ENCODE peak calls at places on chromosomes 11 and 22, in eight cellular contexts. R is dorsolateral prefrontal cortex, G is cardiac muscle cell, F is cardiac fibroblast, H is A549, K is neural crest cell, Z is transverse colon, U is tibial nerve. D is an unnamed sample.

GRCh38 chr22:23850136-23850611 is 7.5 kb upstream of the SLC2A11 start:
- DNase-seq in R (no peak), G (no peak), F (no peak), H (no peak), K (no peak), Z (no peak), U (no peak), D (no peak)

GRCh38 chr11:35911616-35912165 is 32.2 kb upstream of the LDLRAD3 start:
- DNase-seq in R (no peak), G (no peak), F (peak), H (no peak), K (no peak), Z (no peak), U (no peak), D (no peak)

GRCh38 chr11:5363712-5364111 is 12.4 kb downstream of the OR51B6 start:
- DNase-seq in R (no peak), G (no peak), F (no peak), H (no peak), K (no peak), Z (no peak), U (no peak), D (no peak)

GRCh38 chr11:104547996-104548661 is 350.1 kb downstream of the CASP12 start:
- DNase-seq in R (no peak), G (no peak), F (peak), H (no peak), K (no peak), Z (no peak), U (no peak), D (no peak)

GRCh38 chr11:2156416-2157182 is 4.4 kb downstream of the INS start:
- DNase-seq in R (peak), G (peak), F (peak), H (peak), K (peak), Z (peak), U (peak), D (peak)

GRCh38 chr22:38923463-38924196 is 33.8 kb upstream of the APOBEC3A start:
- DNase-seq in R (peak), G (peak), F (peak), H (peak), K (no peak), Z (peak), U (peak), D (no peak)

GRCh38 chr11:45802531-45803317 is 2.2 kb upstream of the SLC35C1 start:
- DNase-seq in R (no peak), G (no peak), F (no peak), H (no peak), K (no peak), Z (no peak), U (no peak), D (no peak)

GRCh38 chr11:13596601-13597000 is 71.9 kb upstream of the FAR1 start:
- DNase-seq in R (no peak), G (no peak), F (no peak), H (no peak), K (no peak), Z (no peak), U (no peak), D (no peak)

GRCh38 chr22:45318168-45318557 is 8.4 kb downstream of the FAM118A start:
- DNase-seq in R (peak), G (peak), F (peak), H (no peak), K (no peak), Z (peak), U (peak), D (peak)

GRCh38 chr11:91257593-91258170 is 966.9 kb upstream of the FAT3 start:
- DNase-seq in R (no peak), G (no peak), F (peak), H (no peak), K (no peak), Z (no peak), U (no peak), D (no peak)

GRCh38 chr11:71330349-71330748 is 78.0 kb upstream of the SHANK2 start:
- DNase-seq in R (no peak), G (no peak), F (no peak), H (no peak), K (no peak), Z (no peak), U (no peak), D (no peak)

GRCh38 chr11:23205156-23205871 is 345.0 kb upstream of the CCDC179 start:
- DNase-seq in R (no peak), G (no peak), F (peak), H (no peak), K (no peak), Z (no peak), U (no peak), D (no peak)

GRCh38 chr11:37786214-37786755 is 1188.2 kb upstream of the RAG2 start:
- DNase-seq in R (no peak), G (no peak), F (peak), H (no peak), K (no peak), Z (no peak), U (no peak), D (no peak)

GRCh38 chr22:39364646-39365405 is 15.0 kb downstream of the SYNGR1 start:
- DNase-seq in R (no peak), G (no peak), F (no peak), H (no peak), K (no peak), Z (no peak), U (no peak), D (no peak)

GRCh38 chr11:44624761-44625221 is 59.3 kb downstream of the CD82 start:
- DNase-seq in R (no peak), G (no peak), F (no peak), H (no peak), K (peak), Z (peak), U (no peak), D (no peak)

GRCh38 chr11:45142241-45142885 is 4.1 kb upstream of the PRDM11 start:
- DNase-seq in R (no peak), G (no peak), F (peak), H (no peak), K (no peak), Z (no peak), U (no peak), D (peak)

GRCh38 chr11:33842236-33842915 is 49.5 kb downstream of the LMO2 start:
- DNase-seq in R (no peak), G (no peak), F (no peak), H (no peak), K (no peak), Z (no peak), U (no peak), D (no peak)

GRCh38 chr11:46308632-46309419 is 31.4 kb downstream of the CREB3L1 start:
- DNase-seq in R (peak), G (peak), F (peak), H (peak), K (peak), Z (peak), U (peak), D (peak)

GRCh38 chr22:46432164-46433068 is 96.9 kb downstream of the TRMU start:
- DNase-seq in R (no peak), G (no peak), F (no peak), H (no peak), K (no peak), Z (peak), U (no peak), D (no peak)

GRCh38 chr11:64876226-64876750 is 2.1 kb downstream of the EHD1 start:
- DNase-seq in R (no peak), G (no peak), F (no peak), H (no peak), K (no peak), Z (no peak), U (no peak), D (no peak)

GRCh38 chr22:19730662-19731360 is 7.5 kb downstream of the GP1BB start:
- DNase-seq in R (peak), G (peak), F (peak), H (peak), K (peak), Z (peak), U (peak), D (peak)

GRCh38 chr11:34610324-34611041 is 10.4 kb upstream of the EHF start:
- DNase-seq in R (no peak), G (no peak), F (no peak), H (no peak), K (no peak), Z (no peak), U (no peak), D (no peak)

GRCh38 chr22:31691408-31691807 is 29.4 kb upstream of the PISD start:
- DNase-seq in R (no peak), G (no peak), F (no peak), H (no peak), K (no peak), Z (no peak), U (no peak), D (no peak)

GRCh38 chr11:65778431-65778900 is 2.3 kb downstream of the AP5B1 start:
- DNase-seq in R (no peak), G (no peak), F (no peak), H (no peak), K (no peak), Z (no peak), U (no peak), D (no peak)

GRCh38 chr11:12330491-12331231 is 46.7 kb upstream of the PARVA start:
- DNase-seq in R (peak), G (peak), F (peak), H (no peak), K (peak), Z (no peak), U (no peak), D (no peak)

GRCh38 chr22:44184006-44184405 is 3.3 kb downstream of the PARVG start:
- DNase-seq in R (no peak), G (no peak), F (no peak), H (no peak), K (no peak), Z (no peak), U (no peak), D (no peak)

GRCh38 chr11:44229664-44230063 is 80.3 kb downstream of the ALX4 start:
- DNase-seq in R (no peak), G (no peak), F (no peak), H (no peak), K (no peak), Z (no peak), U (no peak), D (no peak)

GRCh38 chr11:21625982-21626381 is 566.9 kb upstream of the ANO5 start:
- DNase-seq in R (no peak), G (no peak), F (peak), H (no peak), K (no peak), Z (peak), U (peak), D (no peak)

GRCh38 chr11:76371170-76371569 is 9.8 kb downstream of the THAP12 start:
- DNase-seq in R (no peak), G (no peak), F (peak), H (peak), K (no peak), Z (no peak), U (no peak), D (no peak)

GRCh38 chr11:76365038-76365679 is 15.8 kb downstream of the THAP12 start:
- DNase-seq in R (no peak), G (no peak), F (no peak), H (no peak), K (no peak), Z (no peak), U (no peak), D (no peak)

GRCh38 chr11:76368497-76368896 is 12.4 kb downstream of the THAP12 start:
- DNase-seq in R (no peak), G (no peak), F (no peak), H (no peak), K (no peak), Z (no peak), U (no peak), D (no peak)

DNA sequence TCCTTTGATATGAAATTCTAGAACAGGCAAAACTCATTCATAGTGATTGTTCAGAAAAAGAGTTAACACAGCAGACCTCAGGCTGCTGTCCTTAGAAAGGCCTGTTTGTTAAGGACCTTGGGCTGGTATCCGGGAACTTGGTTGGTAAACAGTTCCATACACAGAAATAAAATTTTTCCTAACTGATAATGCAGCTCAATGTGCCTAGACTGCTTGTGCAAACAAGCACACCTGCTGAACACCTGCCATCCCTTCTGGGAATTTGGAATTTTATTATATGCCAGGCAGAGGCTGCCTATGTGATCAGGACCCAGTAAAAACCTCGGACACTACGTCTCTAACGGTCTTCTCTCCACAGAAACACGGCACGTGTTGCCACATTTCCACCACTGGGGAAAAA is 11.5 kb downstream of the THAP12 start:
- DNase-seq in R (no peak), G (no peak), F (no peak), H (no peak), K (no peak), Z (peak), U (no peak), D (no peak)
- TF ChIP-seq CTCF in R (no peak), G (no peak), F (no peak), H (no peak), K (no peak), Z (no peak), U (no peak), D (no peak)

GRCh38 chr11:110251837-110252236 is 44.6 kb downstream of the RDX start:
- DNase-seq in R (no peak), G (no peak), F (peak), H (peak), K (no peak), Z (no peak), U (no peak), D (no peak)

GRCh38 chr11:110253525-110253924 is 42.9 kb downstream of the RDX start:
- DNase-seq in R (no peak), G (no peak), F (no peak), H (no peak), K (no peak), Z (no peak), U (no peak), D (no peak)

GRCh38 chr11:110243804-110244203 is 52.6 kb downstream of the RDX start:
- DNase-seq in R (no peak), G (no peak), F (no peak), H (no peak), K (no peak), Z (no peak), U (no peak), D (no peak)

GRCh38 chr11:110250168-110250567 is 46.2 kb downstream of the RDX start:
- DNase-seq in R (no peak), G (no peak), F (no peak), H (no peak), K (no peak), Z (no peak), U (no peak), D (no peak)

DNA sequence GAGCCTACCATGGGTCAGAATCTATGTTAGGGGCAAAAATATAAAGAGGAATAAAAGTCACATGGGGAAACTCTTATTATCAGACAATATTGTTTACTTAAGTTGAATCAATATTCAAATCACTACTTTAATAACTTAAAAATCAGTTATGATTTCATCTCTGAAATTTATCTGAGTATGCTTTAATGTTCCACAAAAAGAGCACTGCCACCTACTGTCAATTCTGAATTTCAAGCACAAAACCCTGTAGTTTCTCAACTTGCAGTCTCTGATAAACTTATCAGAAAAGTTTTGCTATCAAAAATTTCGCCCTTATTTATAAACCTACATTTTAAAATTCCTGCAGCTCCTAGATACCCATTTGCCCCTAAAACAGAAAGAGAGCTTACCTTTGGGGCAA is 47.3 kb downstream of the RDX start:
- DNase-seq in R (no peak), G (no peak), F (peak), H (no peak), K (no peak), Z (no peak), U (no peak), D (no peak)
- TF ChIP-seq CTCF in R (no peak), G (peak), F (no peak), H (peak), K (peak), Z (no peak), U (no peak), D (no peak)

GRCh38 chr11:68432874-68433273 is 27.7 kb upstream of the PPP6R3 start:
- DNase-seq in R (no peak), G (peak), F (no peak), H (no peak), K (no peak), Z (no peak), U (no peak), D (no peak)
- TF ChIP-seq CTCF in R (no peak), G (no peak), F (no peak), H (no peak), K (no peak), Z (no peak), U (no peak), D (no peak)

DNA sequence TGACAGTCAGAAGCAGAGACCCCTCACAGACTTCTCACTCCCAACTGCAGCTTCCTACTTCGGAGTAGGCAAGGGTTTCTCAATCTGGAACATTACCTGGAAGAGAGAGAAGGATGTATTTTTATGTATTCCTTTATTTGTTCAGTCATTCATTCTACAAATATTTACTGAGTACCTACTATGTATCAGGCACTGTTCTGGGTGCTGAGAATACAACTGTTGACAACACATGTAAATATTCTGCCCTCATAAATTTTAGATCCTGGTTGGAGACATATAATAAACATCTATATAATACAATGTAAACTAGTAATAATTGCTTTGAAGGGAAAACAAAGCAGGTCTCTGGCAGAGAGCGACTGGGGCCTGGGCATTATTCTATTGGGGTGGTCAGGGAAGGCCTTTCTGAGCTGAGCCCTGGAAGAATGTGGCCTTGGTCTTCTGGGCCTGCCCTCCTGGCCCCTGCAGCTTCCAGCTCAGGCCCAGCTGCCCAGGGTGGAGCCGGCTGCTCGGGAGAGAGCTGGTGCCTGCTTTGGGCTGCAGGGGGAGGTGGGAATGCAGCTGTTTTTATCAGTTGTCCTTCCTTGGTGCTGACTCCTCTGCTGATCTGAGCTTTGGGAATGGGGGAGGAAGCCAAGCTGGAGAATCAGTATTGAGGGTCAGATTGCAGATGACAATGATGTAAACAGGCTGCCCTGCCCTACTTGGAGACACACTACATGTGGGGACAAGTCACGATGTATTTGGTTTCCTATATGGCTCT is 46.8 kb downstream of the PKNOX2 start:
- DNase-seq in R (no peak), G (peak), F (no peak), H (no peak), K (no peak), Z (no peak), U (no peak), D (no peak)
- TF ChIP-seq CTCF in R (no peak), G (no peak), F (no peak), H (no peak), K (no peak), Z (no peak), U (no peak), D (no peak)

GRCh38 chr22:41957941-41958556 is 6.1 kb downstream of the SMIM45 start:
- DNase-seq in R (no peak), G (no peak), F (no peak), H (no peak), K (no peak), Z (no peak), U (no peak), D (no peak)
- TF ChIP-seq CTCF in R (no peak), G (no peak), F (no peak), H (no peak), K (peak), Z (no peak), U (no peak), D (peak)

GRCh38 chr11:27699242-27699925 is 871 bp downstream of the BDNF start:
- DNase-seq in R (no peak), G (peak), F (no peak), H (no peak), K (peak), Z (no peak), U (no peak), D (no peak)
- TF ChIP-seq CTCF in R (no peak), G (no peak), F (no peak), H (no peak), K (peak), Z (no peak), U (no peak), D (peak)

GRCh38 chr11:18844753-18845367 is 53.3 kb upstream of the PTPN5 start:
- DNase-seq in R (no peak), G (peak), F (peak), H (peak), K (no peak), Z (no peak), U (no peak), D (no peak)
- TF ChIP-seq CTCF in R (no peak), G (peak), F (peak), H (peak), K (peak), Z (no peak), U (peak), D (peak)

GRCh38 chr11:114133548-114134329 is 74.2 kb downstream of the ZBTB16 start:
- DNase-seq in R (no peak), G (no peak), F (peak), H (no peak), K (no peak), Z (peak), U (no peak), D (no peak)
- TF ChIP-seq CTCF in R (no peak), G (no peak), F (no peak), H (no peak), K (no peak), Z (no peak), U (no peak), D (no peak)